ENCODE peak calls at places on chromosome 4, in eight cellular contexts. A is T-cell; S is ELR; J is KBM-7; Y is aorta; M is cardiac muscle cell; H is NCI-H226; C is stimulated activated CD8-positive, alpha-beta memory T cell treated with anti-CD3 and anti-CD28 coated beads, Interleukin-2, amount 100 ng/mL, for 48 hours. G is an unnamed sample.

GRCh38 chr4:155597933-155598451 is 68.7 kb upstream of the GUCY1A1 start:
- DNase-seq in Y (no peak), J (no peak), A (no peak), H (no peak), M (no peak), S (no peak), C (no peak), G (no peak)

GRCh38 chr4:172323288-172323687 is 510.1 kb downstream of the GALNTL6 start:
- DNase-seq in S (no peak), Y (no peak), M (no peak), C (no peak), H (no peak), A (no peak), J (no peak), G (no peak)

GRCh38 chr4:15457401-15458201 is 12.1 kb upstream of the CC2D2A start:
- DNase-seq in M (peak), C (no peak), S (peak), J (peak), A (no peak), H (peak), Y (no peak), G (peak)

GRCh38 chr4:67575232-67575888 is 16.8 kb downstream of the STAP1 start:
- DNase-seq in A (no peak), Y (no peak), S (no peak), C (no peak), M (no peak), J (peak), H (no peak), G (no peak)

GRCh38 chr4:140866492-140867005 is 110.4 kb upstream of the TBC1D9 start:
- DNase-seq in Y (no peak), H (no peak), C (no peak), M (no peak), A (no peak), S (no peak), J (no peak), G (no peak)

GRCh38 chr4:76904646-76905190 is 6.8 kb upstream of the SOWAHB start:
- DNase-seq in J (no peak), C (no peak), M (no peak), Y (no peak), H (no peak), A (no peak), S (no peak), G (no peak)

GRCh38 chr4:118989098-118990080 is 100.7 kb downstream of the SYNPO2 start:
- DNase-seq in C (no peak), H (peak), J (no peak), Y (no peak), M (peak), A (no peak), S (peak), G (no peak)

GRCh38 chr4:7362341-7362740 is 72.4 kb downstream of the PSAPL1 start:
- DNase-seq in J (no peak), A (no peak), Y (peak), M (no peak), H (no peak), S (no peak), C (no peak), G (no peak)

GRCh38 chr4:142959156-142959555 is 113.1 kb upstream of the INPP4B start:
- DNase-seq in H (no peak), C (no peak), A (no peak), S (no peak), M (no peak), Y (no peak), J (no peak), G (no peak)

GRCh38 chr4:113657834-113658233 is 103.7 kb downstream of the CAMK2D start:
- DNase-seq in Y (no peak), A (no peak), H (peak), M (no peak), J (no peak), S (peak), C (no peak), G (no peak)

GRCh38 chr4:78529569-78530209 is 21.9 kb upstream of the ANXA3 start:
- DNase-seq in A (no peak), M (peak), C (no peak), J (no peak), S (peak), Y (no peak), H (peak), G (no peak)

GRCh38 chr4:159677521-159677920 is 574.6 kb downstream of the RAPGEF2 start:
- DNase-seq in C (no peak), Y (no peak), H (no peak), J (no peak), S (peak), A (no peak), M (peak), G (no peak)

GRCh38 chr4:147096667-147097604 is 151.3 kb upstream of the TTC29 start:
- DNase-seq in A (no peak), Y (no peak), H (no peak), S (peak), C (no peak), J (peak), M (peak), G (peak)

GRCh38 chr4:109067509-109068205 is 234.8 kb downstream of the COL25A1 start:
- DNase-seq in A (no peak), C (no peak), S (no peak), Y (no peak), H (no peak), J (no peak), M (peak), G (no peak)

GRCh38 chr4:48069026-48069425 is 52.5 kb downstream of the NIPAL1 start:
- DNase-seq in S (no peak), Y (no peak), A (no peak), C (no peak), H (no peak), J (no peak), M (no peak), G (no peak)

GRCh38 chr4:7089211-7089964 is 21.5 kb upstream of the GRPEL1 start:
- DNase-seq in S (no peak), M (no peak), H (no peak), J (no peak), Y (no peak), A (no peak), C (no peak), G (no peak)

GRCh38 chr4:10077492-10078335 is 38.9 kb downstream of the WDR1 start:
- DNase-seq in S (peak), M (no peak), A (no peak), H (no peak), C (no peak), Y (peak), J (no peak), G (no peak)

GRCh38 chr4:122842984-122843531 is 16.4 kb downstream of the FGF2 start:
- DNase-seq in C (no peak), J (no peak), H (no peak), M (no peak), A (no peak), S (no peak), Y (no peak), G (peak)

GRCh38 chr4:86098691-86099090 is 261.2 kb downstream of the MAPK10 start:
- DNase-seq in J (no peak), A (no peak), S (no peak), Y (no peak), M (no peak), C (no peak), H (no peak), G (no peak)

GRCh38 chr4:104559502-104559901 is 64.8 kb upstream of the CXXC4 start:
- DNase-seq in A (no peak), C (no peak), Y (no peak), S (no peak), M (no peak), J (no peak), H (no peak), G (no peak)

GRCh38 chr4:73870260-73870659 is 1.1 kb downstream of the CXCL1 start:
- DNase-seq in C (no peak), A (no peak), M (peak), Y (no peak), J (no peak), H (no peak), S (peak), G (no peak)

GRCh38 chr4:166400270-166400894 is 527.3 kb downstream of the TLL1 start:
- DNase-seq in S (no peak), Y (no peak), H (no peak), A (no peak), M (no peak), J (no peak), C (no peak), G (no peak)

GRCh38 chr4:36011381-36011780 is 232.9 kb downstream of the ARAP2 start:
- DNase-seq in S (peak), A (no peak), C (no peak), M (no peak), J (no peak), H (peak), Y (no peak), G (no peak)

GRCh38 chr4:5713861-5714260 is 2.9 kb downstream of the EVC start:
- DNase-seq in Y (no peak), J (no peak), C (no peak), M (no peak), S (no peak), H (no peak), A (no peak), G (no peak)

GRCh38 chr4:116180056-116180690 is 905.2 kb downstream of the TRAM1L1 start:
- DNase-seq in Y (no peak), J (peak), H (no peak), S (peak), C (no peak), M (peak), A (no peak), G (peak)

G was measured in D341Med.